ENCODE peak calls at places on chromosome 15, in six cellular contexts. A, Q, U, X, K and C are unnamed samples.

GRCh38 chr15:93001881-93002280 is 87.1 kb downstream of the RGMA start:
- DNase-seq in X (no peak), U (no peak), A (no peak), K (peak), Q (no peak), C (no peak)

GRCh38 chr15:57227899-57228298 is 148.4 kb upstream of the CGNL1 start:
- DNase-seq in X (no peak), U (no peak), A (no peak), K (peak), Q (no peak), C (no peak)

GRCh38 chr15:58520464-58520863 is 88.7 kb downstream of the LIPC start:
- DNase-seq in X (no peak), K (no peak), U (no peak), A (no peak), Q (no peak), C (no peak)

GRCh38 chr15:42358141-42358540 is 1.2 kb upstream of the CAPN3 start:
- DNase-seq in X (no peak), K (no peak), U (no peak), Q (no peak), A (no peak), C (no peak)

GRCh38 chr15:65384505-65384894 is 6.7 kb upstream of the IGDCC3 start:
- DNase-seq in A (no peak), X (no peak), K (no peak), U (no peak), Q (no peak), C (no peak)

GRCh38 chr15:70140543-70141375 is 43.0 kb upstream of the TLE3 start:
- DNase-seq in X (peak), Q (peak), U (no peak), K (no peak), A (no peak), C (no peak)

GRCh38 chr15:66625531-66625930 is 59.7 kb upstream of the LCTL start:
- DNase-seq in K (no peak), U (no peak), A (no peak), Q (no peak), X (no peak), C (no peak)

GRCh38 chr15:41894791-41895463 is 1.1 kb upstream of the SPTBN5 start:
- DNase-seq in X (peak), K (peak), Q (peak), U (peak), A (peak), C (no peak)

GRCh38 chr15:85402195-85402921 is 22.0 kb downstream of the AKAP13 start:
- DNase-seq in K (no peak), U (no peak), X (no peak), Q (no peak), A (no peak), C (no peak)